ENCODE peak calls at places on chromosome X, in eight cellular contexts. O is neuronal stem cell; K is WTC11; A is activated naive CD4-positive, alpha-beta T cell treated with Interleukin-2 at 50 U/mL for 16 hours; U is SW480; X is activated CD4-positive, alpha-beta T cell treated with anti-CD3 and anti-CD28 coated beads for 24 hours; C is HS-5; S is astrocyte. H is an unnamed sample.

GRCh38 chrX:133094098-133094731 is 2.7 kb downstream of the USP26 start:
- DNase-seq in A (no peak), X (no peak), O (no peak), K (no peak), U (no peak), C (no peak), S (no peak), H (no peak)

GRCh38 chrX:13821740-13822139 is 4.8 kb upstream of the GPM6B start:
- DNase-seq in O (no peak), S (no peak), A (no peak), X (no peak), C (peak; percentile 13), K (no peak), U (no peak), H (no peak)

GRCh38 chrX:15849555-15849954 is 5.1 kb downstream of the AP1S2 start:
- DNase-seq in U (no peak), K (no peak), O (no peak), C (no peak), A (no peak), X (no peak), S (no peak), H (no peak)

GRCh38 chrX:128714425-128714824 is 662.2 kb upstream of the ACTRT1 start:
- DNase-seq in C (no peak), X (no peak), A (no peak), S (no peak), O (no peak), K (no peak), U (no peak), H (no peak)

GRCh38 chrX:72539822-72540221 is 32.8 kb downstream of the HDAC8 start:
- DNase-seq in K (no peak), A (no peak), X (no peak), C (no peak), O (no peak), U (no peak), S (no peak), H (no peak)

GRCh38 chrX:120015145-120016067 is 62.1 kb downstream of the RHOXF2B start:
- DNase-seq in A (no peak), K (no peak), S (no peak), U (peak; percentile 33), X (no peak), O (no peak), C (no peak), H (no peak)

GRCh38 chrX:123339201-123339905 is 155.3 kb downstream of the GRIA3 start:
- DNase-seq in K (no peak), O (no peak), X (no peak), S (peak; percentile 73), U (no peak), C (peak; percentile 56), A (no peak), H (peak; percentile 16)

GRCh38 chrX:66018585-66019309 is 21.1 kb downstream of the VSIG4 start:
- DNase-seq in O (no peak), A (no peak), X (no peak), S (no peak), K (no peak), U (no peak), C (no peak), H (no peak)

GRCh38 chrX:44020693-44021092 is 47.5 kb upstream of the NDP start:
- DNase-seq in U (no peak), K (no peak), X (no peak), A (no peak), C (no peak), S (no peak), O (no peak), H (no peak)

GRCh38 chrX:67604979-67605703 is 61.3 kb downstream of the AR start:
- DNase-seq in K (no peak), O (no peak), C (peak; percentile 66), X (no peak), U (peak; percentile 29), A (no peak), S (peak; percentile 91), H (peak; percentile 83)

GRCh38 chrX:2311483-2311882 is 189.3 kb downstream of the DHRSX start:
- DNase-seq in K (peak; percentile 58), X (no peak), O (peak; percentile 90), C (no peak), U (no peak), S (peak; percentile 27), A (no peak), H (no peak)

GRCh38 chrX:8971116-8971515 is 62.8 kb downstream of the FAM9B start:
- DNase-seq in C (no peak), S (peak; percentile 15), A (no peak), K (no peak), O (no peak), X (no peak), U (peak; percentile 52), H (peak; percentile 33)

GRCh38 chrX:80223922-80224579 is 196.2 kb upstream of the TENT5D start:
- DNase-seq in X (no peak), U (no peak), C (no peak), K (peak; percentile 15), S (no peak), O (no peak), A (no peak), H (no peak)

GRCh38 chrX:44876076-44876475 is 3.1 kb downstream of the KDM6A start:
- DNase-seq in S (peak; percentile 27), O (no peak), K (no peak), A (no peak), C (no peak), X (no peak), U (no peak), H (no peak)

GRCh38 chrX:41720125-41720780 is 3.7 kb upstream of the GPR82 start:
- DNase-seq in A (peak; percentile 45), S (peak; percentile 31), K (no peak), U (no peak), O (no peak), C (no peak), X (peak; percentile 11), H (no peak)

GRCh38 chrX:78708171-78708570 is 39.3 kb upstream of the LPAR4 start:
- DNase-seq in K (peak; percentile 16), A (no peak), X (no peak), S (no peak), C (no peak), O (no peak), U (peak; percentile 6), H (peak; percentile 9)

H was measured in fibroblast of the conjunctiva.